ENCODE peak calls at places on chromosomes 6 and 20, in nine cellular contexts. P is fibroblast of the conjunctiva; H is esophagus squamous epithelium; E is GM12892; Z is LoVo; U is brain microvascular endothelial cell; D is stimulated activated CD4-positive, alpha-beta T cell treated with anti-CD3 and anti-CD28 coated beads, Interleukin-1b, Interleukin-23, amount 100 ng/mL, for 4 hours; M is NCI-H524 treated with DMSO at 0.1 percent for 48 hours; J is GF-D8. N is an unnamed sample.

GRCh38 chr20:46088409-46089075 is 1.2 kb downstream of the NCOA5 start:
- DNase-seq in U (no peak), E (no peak), D (no peak), M (no peak), H (no peak), J (no peak), Z (peak), P (no peak), N (peak)

GRCh38 chr20:56957737-56958553 is 308.5 kb downstream of the BMP7 start:
- DNase-seq in J (no peak), P (peak), U (no peak), M (peak), H (no peak), Z (no peak), D (no peak), E (no peak), N (no peak)

GRCh38 chr6:66128676-66129075 is 421.6 kb upstream of the EYS start:
- DNase-seq in Z (no peak), P (no peak), D (no peak), H (no peak), J (no peak), E (no peak), U (no peak), M (no peak), N (no peak)

GRCh38 chr20:4549711-4550259 is 171.9 kb upstream of the PRND start:
- DNase-seq in M (no peak), Z (no peak), D (no peak), E (no peak), H (no peak), U (no peak), J (no peak), P (no peak), N (no peak)

GRCh38 chr20:1317545-1318255 is 11.2 kb downstream of the SDCBP2 start:
- DNase-seq in U (no peak), H (no peak), D (no peak), E (no peak), P (no peak), J (no peak), Z (no peak), M (no peak), N (no peak)

GRCh38 chr6:158784505-158784904 is 34.7 kb downstream of the EZR start:
- DNase-seq in J (no peak), P (no peak), H (no peak), D (no peak), E (no peak), Z (no peak), U (peak), M (no peak), N (peak)

GRCh38 chr20:25632940-25633790 is 9.4 kb upstream of the NANP start:
- DNase-seq in M (no peak), Z (peak), D (no peak), J (no peak), P (no peak), U (no peak), E (no peak), H (no peak), N (peak)

GRCh38 chr6:138677538-138677937 is 96.0 kb upstream of the CCDC28A start:
- DNase-seq in H (no peak), Z (no peak), E (no peak), P (no peak), D (no peak), J (no peak), M (no peak), U (no peak), N (no peak)

GRCh38 chr6:7484666-7485065 is 56.8 kb upstream of the DSP start:
- DNase-seq in H (no peak), U (no peak), M (no peak), D (no peak), E (no peak), J (no peak), Z (no peak), P (no peak), N (no peak)

GRCh38 chr6:110404602-110405001 is 10.8 kb downstream of the DDO start:
- DNase-seq in J (no peak), U (no peak), Z (no peak), P (no peak), E (no peak), M (no peak), D (no peak), H (no peak), N (peak)

N was measured in NCI-H226.